ENCODE peak calls at places on chromosomes 13 and 19, in four cellular contexts. S is heart left ventricle, T is left ventricle myocardium inferior, D is Karpas-422. I is an unnamed sample. For H3K4me1, the result is how much of the 10 kb centered on the place peaks cover.

GRCh38 chr19:50309396-50310125 is 19.6 kb downstream of the KCNC3 start:
- DNase-seq in S (no peak), T (no peak), D (no peak), I (no peak)

GRCh38 chr13:83825676-83826075 is 56.6 kb downstream of the SLITRK1 start:
- DNase-seq in S (no peak), T (no peak), D (no peak), I (no peak)

GRCh38 chr19:1465191-1466016 is 13.6 kb downstream of the C19orf25 start:
- DNase-seq in S (peak), T (no peak), D (no peak), I (peak)

GRCh38 chr19:8257052-8257443 is 47.9 kb downstream of the CERS4 start:
- DNase-seq in S (no peak), T (no peak), D (peak), I (no peak)

GRCh38 chr13:103883152-103883551 is 816.9 kb upstream of the SLC10A2 start:
- DNase-seq in S (peak), T (peak), D (no peak), I (peak)

GRCh38 chr19:2239771-2240770 is 3.4 kb downstream of the SF3A2 start:
- DNase-seq in S (no peak), T (no peak), D (no peak), I (peak)

GRCh38 chr13:37446503-37446902 is 152.1 kb downstream of the POSTN start:
- DNase-seq in S (no peak), T (no peak), D (no peak), I (no peak)

GRCh38 chr13:97506511-97506910 is 72.5 kb downstream of the RAP2A start:
- DNase-seq in S (no peak), T (no peak), D (no peak), I (no peak)

GRCh38 chr13:75310005-75310580 is 171.9 kb downstream of the TBC1D4 start:
- DNase-seq in S (no peak), T (no peak), D (no peak), I (no peak)

GRCh38 chr13:20475927-20476691 is 49.5 kb downstream of the CRYL1 start:
- DNase-seq in S (no peak), T (no peak), D (no peak), I (no peak)

GRCh38 chr19:3129112-3129511 is 6.7 kb upstream of the GNA15 start:
- DNase-seq in S (no peak), T (no peak), D (peak), I (no peak)

GRCh38 chr13:30119476-30119875 is 187.9 kb downstream of the KATNAL1 start:
- DNase-seq in S (no peak), T (no peak), D (no peak), I (no peak)

GRCh38 chr13:75864718-75865117 is 228.6 kb downstream of the LMO7 start:
- DNase-seq in S (no peak), T (no peak), D (no peak), I (no peak)

GRCh38 chr13:57630661-57631606 is 610 bp upstream of the PCDH17 start:
- DNase-seq in S (no peak), T (no peak), D (no peak), I (no peak)

GRCh38 chr19:17645339-17645963 is 42.7 kb downstream of the UNC13A start:
- DNase-seq in S (no peak), T (no peak), D (no peak), I (no peak)

GRCh38 chr19:6044056-6044805 is 66.1 kb downstream of the RFX2 start:
- DNase-seq in S (peak), T (no peak), D (no peak), I (peak)

GRCh38 chr19:38004100-38004504 is 97.1 kb downstream of the SIPA1L3 start:
- DNase-seq in S (no peak), T (no peak), D (no peak), I (no peak)

GRCh38 chr19:37999309-38000213 is 92.6 kb downstream of the SIPA1L3 start:
- DNase-seq in S (peak), T (peak), D (no peak), I (no peak)

GRCh38 chr19:38003427-38004099 is 96.6 kb downstream of the SIPA1L3 start:
- DNase-seq in S (peak), T (peak), D (peak), I (peak)

GRCh38 chr19:37998801-37999308 is 91.8 kb downstream of the SIPA1L3 start:
- DNase-seq in S (no peak), T (no peak), D (no peak), I (no peak)

GRCh38 chr19:38001158-38001781 is 94.3 kb downstream of the SIPA1L3 start:
- DNase-seq in S (no peak), T (no peak), D (no peak), I (no peak)
- H3K4me1 ChIP-seq in S (half or more), T (half or more), D (half or more), I (under half)

GRCh38 chr19:42282810-42283247 is 13.8 kb downstream of the CIC start:
- DNase-seq in S (no peak), T (no peak), D (no peak), I (no peak)

GRCh38 chr19:42285546-42285945 is 16.4 kb upstream of the PRR19 start:
- DNase-seq in S (no peak), T (no peak), D (peak), I (no peak)

GRCh38 chr19:42284641-42285341 is 15.7 kb downstream of the CIC start:
- DNase-seq in S (no peak), T (no peak), D (peak), I (no peak)

GRCh38 chr19:42283248-42284065 is 14.4 kb downstream of the CIC start:
- DNase-seq in S (peak), T (peak), D (peak), I (peak)

DNA sequence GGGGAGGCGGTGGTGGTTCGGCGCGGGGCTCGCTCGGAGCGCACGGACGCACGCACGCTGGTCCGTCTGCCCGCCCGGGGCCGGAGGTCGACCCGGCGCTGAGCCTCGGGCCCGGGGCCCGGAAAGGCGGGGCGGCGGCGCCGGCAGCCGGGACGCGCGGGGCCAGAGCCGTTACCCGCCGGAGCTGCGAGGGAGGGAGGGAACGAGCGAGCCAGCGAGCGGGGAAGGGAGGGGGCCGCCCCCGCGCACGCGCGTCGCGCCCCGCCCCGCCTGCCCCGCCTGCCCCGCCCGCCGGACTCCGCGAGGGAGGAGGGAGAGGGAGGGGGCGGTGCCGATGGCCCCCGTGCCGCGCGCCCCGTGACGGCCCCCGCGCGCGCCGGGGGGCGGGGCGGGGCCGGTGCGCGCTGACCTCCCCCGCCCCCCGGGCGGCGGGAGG is 15.0 kb downstream of the CIC start:
- DNase-seq in S (peak), T (peak), D (peak), I (peak)
- H3K27ac ChIP-seq in S (peak), T (peak), D (peak), I (peak)

DNA sequence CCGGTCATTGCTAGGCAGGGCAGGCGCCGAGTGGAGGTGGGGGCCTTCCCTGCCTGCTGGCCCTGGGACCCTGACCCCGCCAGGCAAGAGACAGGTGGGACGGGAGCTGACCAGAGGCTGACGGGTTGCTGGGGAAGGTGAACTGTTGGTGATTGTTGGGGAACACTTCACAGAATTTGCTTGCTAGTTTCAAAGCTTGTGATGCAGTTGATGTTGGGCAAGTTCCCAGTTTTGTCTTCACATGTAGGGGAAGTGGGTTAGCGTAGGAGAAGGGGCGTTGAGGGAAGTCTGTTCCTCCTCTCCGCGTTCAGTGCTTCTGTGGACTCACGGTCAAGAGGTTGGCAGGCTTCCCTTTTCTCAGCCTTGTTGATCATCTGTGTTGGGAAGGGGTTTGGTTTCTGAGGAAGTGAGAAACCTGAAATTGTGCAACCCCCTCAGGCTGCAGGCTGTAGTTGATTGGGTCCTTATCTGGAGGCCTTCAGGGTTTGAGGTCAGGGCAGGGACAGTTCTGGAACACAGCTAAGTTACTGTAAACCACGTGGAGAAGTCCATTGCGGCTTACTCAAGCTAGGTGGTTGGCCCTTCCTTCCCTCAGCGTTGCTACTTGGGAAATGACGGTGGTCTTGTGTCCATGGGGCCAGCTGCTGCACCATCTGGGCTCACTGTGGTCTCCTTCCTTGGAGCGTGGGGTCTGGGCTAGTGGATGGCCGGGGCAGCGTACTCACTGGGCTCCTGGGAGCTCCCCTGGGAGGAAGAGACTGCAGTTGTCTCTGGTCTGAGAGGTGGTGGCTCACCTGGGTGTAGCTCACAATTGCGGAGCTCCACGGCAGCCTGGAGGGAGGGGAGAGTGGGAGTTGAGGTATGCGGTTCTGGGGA is 7.5 kb downstream of the RPS9 start:
- DNase-seq in S (peak), T (peak), D (peak), I (peak)
- H3K4me1 ChIP-seq in S (half or more), T (half or more), D (under half), I (half or more)

GRCh38 chr13:98998831-98999634 is 21.2 kb upstream of the DOCK9 start:
- DNase-seq in S (no peak), T (no peak), D (no peak), I (no peak)
- H3K27ac ChIP-seq in S (peak), T (peak), D (no peak), I (peak)

DNA sequence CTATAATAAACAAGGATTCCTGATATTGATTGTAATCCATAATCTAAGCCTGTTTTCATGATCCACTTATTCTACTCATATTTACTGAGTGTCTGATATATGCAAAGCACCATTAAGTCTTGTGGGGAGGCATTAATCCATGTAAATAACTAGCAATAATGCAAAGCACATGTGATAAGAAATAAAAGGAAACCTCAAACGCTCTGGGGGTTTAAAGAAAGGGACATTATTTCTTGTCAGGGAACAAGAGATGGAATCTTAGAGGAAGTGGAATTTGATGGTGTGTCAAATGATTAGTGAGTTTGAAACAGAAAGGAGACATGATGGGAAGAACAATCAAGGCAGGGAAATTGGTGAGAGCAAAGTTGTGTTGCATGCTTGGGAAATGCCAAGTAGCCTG is 57.4 kb upstream of the FLT1 start:
- DNase-seq in S (no peak), T (no peak), D (no peak), I (no peak)
- H3K4me1 ChIP-seq in S (under half), T (under half), D (under half), I (under half)